ENCODE peak calls at places on chromosomes 12 and 14, in nine cellular contexts. One of them, this sample, is unnamed.

GRCh38 chr14:55845963-55846851 is 266.2 kb downstream of the KTN1 start:
- DNase-seq in stimulated activated CD4-positive, alpha-beta T cell treated with anti-CD3 and anti-CD28 coated beads, TNF-alpha, amount 100 ng/mL, for 4 hours: no peak
- DNase-seq in SW 1271: no peak
- DNase-seq in NCI-H446 treated with DMSO at 0.1 percent for 48 hours: no peak
- DNase-seq in upper lobe of right lung: no peak
- DNase-seq in stimulated activated naive CD4-positive, alpha-beta T cell: no peak
- DNase-seq in Ammon's horn: no peak
- DNase-seq in T47D: no peak
- DNase-seq in endothelial cell of umbilical vein: no peak
- DNase-seq in this sample: no peak

GRCh38 chr14:34794941-34795340 is 80.2 kb downstream of the BAZ1A start:
- DNase-seq in stimulated activated CD4-positive, alpha-beta T cell treated with anti-CD3 and anti-CD28 coated beads, TNF-alpha, amount 100 ng/mL, for 4 hours: no peak
- DNase-seq in SW 1271: no peak
- DNase-seq in NCI-H446 treated with DMSO at 0.1 percent for 48 hours: no peak
- DNase-seq in upper lobe of right lung: no peak
- DNase-seq in stimulated activated naive CD4-positive, alpha-beta T cell: no peak
- DNase-seq in Ammon's horn: no peak
- DNase-seq in T47D: no peak
- DNase-seq in endothelial cell of umbilical vein: no peak
- DNase-seq in this sample: no peak

GRCh38 chr14:75295061-75295461 is 16.4 kb downstream of the FOS start:
- DNase-seq in stimulated activated CD4-positive, alpha-beta T cell treated with anti-CD3 and anti-CD28 coated beads, TNF-alpha, amount 100 ng/mL, for 4 hours: no peak
- DNase-seq in SW 1271: peak
- DNase-seq in NCI-H446 treated with DMSO at 0.1 percent for 48 hours: no peak
- DNase-seq in upper lobe of right lung: peak
- DNase-seq in stimulated activated naive CD4-positive, alpha-beta T cell: no peak
- DNase-seq in Ammon's horn: no peak
- DNase-seq in T47D: no peak
- DNase-seq in endothelial cell of umbilical vein: peak
- DNase-seq in this sample: peak

GRCh38 chr12:65164774-65165173 is 4.6 kb upstream of the LEMD3 start:
- DNase-seq in stimulated activated CD4-positive, alpha-beta T cell treated with anti-CD3 and anti-CD28 coated beads, TNF-alpha, amount 100 ng/mL, for 4 hours: no peak
- DNase-seq in SW 1271: peak
- DNase-seq in NCI-H446 treated with DMSO at 0.1 percent for 48 hours: no peak
- DNase-seq in upper lobe of right lung: no peak
- DNase-seq in stimulated activated naive CD4-positive, alpha-beta T cell: no peak
- DNase-seq in Ammon's horn: no peak
- DNase-seq in T47D: no peak
- DNase-seq in endothelial cell of umbilical vein: no peak
- DNase-seq in this sample: no peak

GRCh38 chr14:89489796-89490506 is 72.9 kb upstream of the FOXN3 start:
- DNase-seq in stimulated activated CD4-positive, alpha-beta T cell treated with anti-CD3 and anti-CD28 coated beads, TNF-alpha, amount 100 ng/mL, for 4 hours: no peak
- DNase-seq in SW 1271: no peak
- DNase-seq in NCI-H446 treated with DMSO at 0.1 percent for 48 hours: peak
- DNase-seq in upper lobe of right lung: no peak
- DNase-seq in stimulated activated naive CD4-positive, alpha-beta T cell: no peak
- DNase-seq in Ammon's horn: peak
- DNase-seq in T47D: no peak
- DNase-seq in endothelial cell of umbilical vein: no peak
- DNase-seq in this sample: no peak

GRCh38 chr12:104604070-104604994 is 147.6 kb downstream of the CHST11 start:
- DNase-seq in stimulated activated CD4-positive, alpha-beta T cell treated with anti-CD3 and anti-CD28 coated beads, TNF-alpha, amount 100 ng/mL, for 4 hours: no peak
- DNase-seq in SW 1271: peak
- DNase-seq in NCI-H446 treated with DMSO at 0.1 percent for 48 hours: no peak
- DNase-seq in upper lobe of right lung: peak
- DNase-seq in stimulated activated naive CD4-positive, alpha-beta T cell: no peak
- DNase-seq in Ammon's horn: peak
- DNase-seq in T47D: peak
- DNase-seq in endothelial cell of umbilical vein: peak
- DNase-seq in this sample: peak

GRCh38 chr12:48192861-48193260 is 9.4 kb downstream of the CCDC184 start:
- DNase-seq in stimulated activated CD4-positive, alpha-beta T cell treated with anti-CD3 and anti-CD28 coated beads, TNF-alpha, amount 100 ng/mL, for 4 hours: no peak
- DNase-seq in SW 1271: no peak
- DNase-seq in NCI-H446 treated with DMSO at 0.1 percent for 48 hours: no peak
- DNase-seq in upper lobe of right lung: no peak
- DNase-seq in stimulated activated naive CD4-positive, alpha-beta T cell: no peak
- DNase-seq in Ammon's horn: no peak
- DNase-seq in T47D: no peak
- DNase-seq in endothelial cell of umbilical vein: no peak
- DNase-seq in this sample: no peak

GRCh38 chr12:126772171-126772864 is 1494.7 kb upstream of the TMEM132C start:
- DNase-seq in stimulated activated CD4-positive, alpha-beta T cell treated with anti-CD3 and anti-CD28 coated beads, TNF-alpha, amount 100 ng/mL, for 4 hours: no peak
- DNase-seq in SW 1271: peak
- DNase-seq in NCI-H446 treated with DMSO at 0.1 percent for 48 hours: no peak
- DNase-seq in upper lobe of right lung: no peak
- DNase-seq in stimulated activated naive CD4-positive, alpha-beta T cell: no peak
- DNase-seq in Ammon's horn: no peak
- DNase-seq in T47D: no peak
- DNase-seq in endothelial cell of umbilical vein: no peak
- DNase-seq in this sample: peak